ENCODE peak calls at places on chromosomes 4 and X, in nine cellular contexts. I, V, F, B, Y, N, A, C and X are unnamed samples.

GRCh38 chr4:13092702-13093101 is 391.4 kb downstream of the RAB28 start:
- DNase-seq in B (no peak), C (no peak), I (no peak), V (no peak), Y (no peak), A (no peak), F (no peak), N (no peak), X (no peak)

GRCh38 chrX:13472975-13473665 is 96.3 kb upstream of the EGFL6 start:
- DNase-seq in N (no peak), B (peak; percentile 49), F (no peak), V (no peak), I (no peak), C (no peak), A (no peak), Y (no peak), X (no peak)

GRCh38 chrX:81866873-81867272 is 665.0 kb downstream of the SH3BGRL start:
- DNase-seq in I (no peak), C (peak; percentile 51), V (no peak), F (no peak), N (no peak), B (no peak), A (no peak), Y (no peak), X (no peak)

GRCh38 chr4:32032136-32032672 is 1312.0 kb downstream of the PCDH7 start:
- DNase-seq in Y (no peak), V (no peak), F (no peak), I (no peak), B (no peak), A (no peak), C (no peak), N (no peak), X (no peak)

GRCh38 chrX:116240446-116240845 is 69.9 kb downstream of the AGTR2 start:
- DNase-seq in V (no peak), B (no peak), A (no peak), C (no peak), I (no peak), Y (no peak), F (no peak), N (no peak), X (no peak)

GRCh38 chrX:74419861-74420193 is 1.5 kb upstream of the SLC16A2 start:
- DNase-seq in I (no peak), Y (no peak), F (no peak), A (no peak), V (no peak), N (no peak), C (peak; percentile 62), B (no peak), X (no peak)

GRCh38 chr4:95857761-95858160 is 17.9 kb downstream of the PDHA2 start:
- DNase-seq in I (no peak), Y (no peak), A (no peak), F (no peak), B (no peak), V (no peak), N (no peak), C (no peak), X (no peak)

GRCh38 chrX:78111140-78111931 is 7.3 kb downstream of the PGK1 start:
- DNase-seq in V (no peak), A (no peak), Y (no peak), F (no peak), N (no peak), C (no peak), B (no peak), I (no peak), X (no peak)

GRCh38 chr4:1544861-1545275 is 138.6 kb upstream of the NKX1-1 start:
- DNase-seq in V (no peak), N (no peak), A (no peak), F (no peak), C (peak; percentile 63), Y (no peak), B (no peak), I (no peak), X (no peak)

GRCh38 chrX:119008122-119008744 is 33.8 kb downstream of the LONRF3 start:
- DNase-seq in B (peak; percentile 20), V (no peak), I (no peak), Y (peak; percentile 18), N (no peak), F (peak; percentile 35), A (no peak), C (no peak), X (peak; percentile 28)

GRCh38 chr4:185634066-185634652 is 98.9 kb upstream of the PDLIM3 start:
- DNase-seq in B (peak; percentile 44), V (no peak), Y (no peak), I (no peak), A (no peak), C (no peak), F (no peak), N (no peak), X (no peak)